ENCODE peak calls at places on chromosomes 13 and 19, in seven cellular contexts. One of them, this sample, is unnamed.

GRCh38 chr13:35664747-35665146 is 188.3 kb upstream of the MAB21L1 start:
- DNase-seq in COR-L47: no peak
- DNase-seq in naive thymus-derived CD8-positive, alpha-beta T cell: no peak
- DNase-seq in SW480: no peak
- DNase-seq in cardiac muscle cell: no peak
- DNase-seq in breast epithelium: no peak
- DNase-seq in fibroblast of pulmonary artery: no peak
- DNase-seq in this sample: no peak

GRCh38 chr13:106151056-106151699 is 384.3 kb downstream of the EFNB2 start:
- DNase-seq in COR-L47: peak
- DNase-seq in naive thymus-derived CD8-positive, alpha-beta T cell: no peak
- DNase-seq in SW480: peak
- DNase-seq in cardiac muscle cell: peak
- DNase-seq in breast epithelium: peak
- DNase-seq in fibroblast of pulmonary artery: peak
- DNase-seq in this sample: no peak

GRCh38 chr13:59835569-59835968 is 328.2 kb downstream of the DIAPH3 start:
- DNase-seq in COR-L47: no peak
- DNase-seq in naive thymus-derived CD8-positive, alpha-beta T cell: no peak
- DNase-seq in SW480: no peak
- DNase-seq in cardiac muscle cell: no peak
- DNase-seq in breast epithelium: no peak
- DNase-seq in fibroblast of pulmonary artery: no peak
- DNase-seq in this sample: no peak

GRCh38 chr13:50352720-50353491 is 337.7 kb downstream of the KCNRG start:
- DNase-seq in COR-L47: no peak
- DNase-seq in naive thymus-derived CD8-positive, alpha-beta T cell: no peak
- DNase-seq in SW480: no peak
- DNase-seq in cardiac muscle cell: no peak
- DNase-seq in breast epithelium: no peak
- DNase-seq in fibroblast of pulmonary artery: no peak
- DNase-seq in this sample: no peak

GRCh38 chr19:1079566-1080111 is 12.7 kb downstream of the ARHGAP45 start:
- DNase-seq in COR-L47: no peak
- DNase-seq in naive thymus-derived CD8-positive, alpha-beta T cell: peak
- DNase-seq in SW480: no peak
- DNase-seq in cardiac muscle cell: no peak
- DNase-seq in breast epithelium: no peak
- DNase-seq in fibroblast of pulmonary artery: no peak
- DNase-seq in this sample: no peak

GRCh38 chr13:49214917-49215376 is 5.2 kb upstream of the MLNR start:
- DNase-seq in COR-L47: no peak
- DNase-seq in naive thymus-derived CD8-positive, alpha-beta T cell: no peak
- DNase-seq in SW480: peak
- DNase-seq in cardiac muscle cell: peak
- DNase-seq in breast epithelium: no peak
- DNase-seq in fibroblast of pulmonary artery: peak
- DNase-seq in this sample: no peak

GRCh38 chr13:94198666-94199065 is 280.8 kb downstream of the DCT start:
- DNase-seq in COR-L47: peak
- DNase-seq in naive thymus-derived CD8-positive, alpha-beta T cell: no peak
- DNase-seq in SW480: no peak
- DNase-seq in cardiac muscle cell: peak
- DNase-seq in breast epithelium: no peak
- DNase-seq in fibroblast of pulmonary artery: peak
- DNase-seq in this sample: no peak

GRCh38 chr13:108044929-108045328 is 170.4 kb downstream of the LIG4 start:
- DNase-seq in COR-L47: peak
- DNase-seq in naive thymus-derived CD8-positive, alpha-beta T cell: no peak
- DNase-seq in SW480: no peak
- DNase-seq in cardiac muscle cell: no peak
- DNase-seq in breast epithelium: no peak
- DNase-seq in fibroblast of pulmonary artery: no peak
- DNase-seq in this sample: no peak

GRCh38 chr19:49911381-49912145 is 14.9 kb upstream of the IL4I1 start:
- DNase-seq in COR-L47: no peak
- DNase-seq in naive thymus-derived CD8-positive, alpha-beta T cell: no peak
- DNase-seq in SW480: no peak
- DNase-seq in cardiac muscle cell: peak
- DNase-seq in breast epithelium: no peak
- DNase-seq in fibroblast of pulmonary artery: peak
- DNase-seq in this sample: no peak

GRCh38 chr19:38745316-38745715 is 1.0 kb upstream of the CAPN12 start:
- DNase-seq in COR-L47: no peak
- DNase-seq in naive thymus-derived CD8-positive, alpha-beta T cell: no peak
- DNase-seq in SW480: no peak
- DNase-seq in cardiac muscle cell: no peak
- DNase-seq in breast epithelium: no peak
- DNase-seq in fibroblast of pulmonary artery: no peak
- DNase-seq in this sample: no peak

GRCh38 chr13:19634129-19634740 is 776 bp downstream of the MPHOSPH8 start:
- DNase-seq in COR-L47: peak
- DNase-seq in naive thymus-derived CD8-positive, alpha-beta T cell: no peak
- DNase-seq in SW480: peak
- DNase-seq in cardiac muscle cell: peak
- DNase-seq in breast epithelium: peak
- DNase-seq in fibroblast of pulmonary artery: peak
- DNase-seq in this sample: no peak

GRCh38 chr19:18100710-18101109 is 3.1 kb downstream of the MAST3 start:
- DNase-seq in COR-L47: no peak
- DNase-seq in naive thymus-derived CD8-positive, alpha-beta T cell: no peak
- DNase-seq in SW480: no peak
- DNase-seq in cardiac muscle cell: no peak
- DNase-seq in breast epithelium: no peak
- DNase-seq in fibroblast of pulmonary artery: no peak
- DNase-seq in this sample: no peak

GRCh38 chr19:3932931-3933810 is at the start of gene NMRK2:
- DNase-seq in COR-L47: peak
- DNase-seq in naive thymus-derived CD8-positive, alpha-beta T cell: no peak
- DNase-seq in SW480: no peak
- DNase-seq in cardiac muscle cell: no peak
- DNase-seq in breast epithelium: no peak
- DNase-seq in fibroblast of pulmonary artery: no peak
- DNase-seq in this sample: peak

GRCh38 chr19:44643605-44644390 is at the start of gene PVR:
- DNase-seq in COR-L47: peak
- DNase-seq in naive thymus-derived CD8-positive, alpha-beta T cell: no peak
- DNase-seq in SW480: peak
- DNase-seq in cardiac muscle cell: peak
- DNase-seq in breast epithelium: peak
- DNase-seq in fibroblast of pulmonary artery: peak
- DNase-seq in this sample: peak

GRCh38 chr19:48195106-48195830 is 24.8 kb downstream of the ZSWIM9 start:
- DNase-seq in COR-L47: no peak
- DNase-seq in naive thymus-derived CD8-positive, alpha-beta T cell: no peak
- DNase-seq in SW480: no peak
- DNase-seq in cardiac muscle cell: no peak
- DNase-seq in breast epithelium: no peak
- DNase-seq in fibroblast of pulmonary artery: no peak
- DNase-seq in this sample: no peak

GRCh38 chr13:74217816-74218215 is 83.6 kb upstream of the KLF12 start:
- DNase-seq in COR-L47: no peak
- DNase-seq in naive thymus-derived CD8-positive, alpha-beta T cell: no peak
- DNase-seq in SW480: peak
- DNase-seq in cardiac muscle cell: no peak
- DNase-seq in breast epithelium: no peak
- DNase-seq in fibroblast of pulmonary artery: peak
- DNase-seq in this sample: no peak

GRCh38 chr13:24107955-24108614 is 52.4 kb upstream of the SPATA13 start:
- DNase-seq in COR-L47: no peak
- DNase-seq in naive thymus-derived CD8-positive, alpha-beta T cell: no peak
- DNase-seq in SW480: peak
- DNase-seq in cardiac muscle cell: peak
- DNase-seq in breast epithelium: no peak
- DNase-seq in fibroblast of pulmonary artery: no peak
- DNase-seq in this sample: no peak

GRCh38 chr13:71051573-71051972 is 815.4 kb downstream of the DACH1 start:
- DNase-seq in COR-L47: no peak
- DNase-seq in naive thymus-derived CD8-positive, alpha-beta T cell: no peak
- DNase-seq in SW480: no peak
- DNase-seq in cardiac muscle cell: no peak
- DNase-seq in breast epithelium: no peak
- DNase-seq in fibroblast of pulmonary artery: no peak
- DNase-seq in this sample: no peak

GRCh38 chr13:28035146-28035782 is 46.8 kb upstream of the URAD start:
- DNase-seq in COR-L47: no peak
- DNase-seq in naive thymus-derived CD8-positive, alpha-beta T cell: no peak
- DNase-seq in SW480: peak
- DNase-seq in cardiac muscle cell: no peak
- DNase-seq in breast epithelium: no peak
- DNase-seq in fibroblast of pulmonary artery: no peak
- DNase-seq in this sample: no peak

GRCh38 chr19:1904385-1905070 is 671 bp upstream of the ADAT3 start:
- DNase-seq in COR-L47: no peak
- DNase-seq in naive thymus-derived CD8-positive, alpha-beta T cell: no peak
- DNase-seq in SW480: no peak
- DNase-seq in cardiac muscle cell: peak
- DNase-seq in breast epithelium: peak
- DNase-seq in fibroblast of pulmonary artery: no peak
- DNase-seq in this sample: no peak

GRCh38 chr19:648305-648704 is 8.6 kb downstream of the FGF22 start:
- DNase-seq in COR-L47: no peak
- DNase-seq in naive thymus-derived CD8-positive, alpha-beta T cell: no peak
- DNase-seq in SW480: no peak
- DNase-seq in cardiac muscle cell: no peak
- DNase-seq in breast epithelium: no peak
- DNase-seq in fibroblast of pulmonary artery: no peak
- DNase-seq in this sample: no peak

GRCh38 chr19:43300876-43301765 is 31.8 kb upstream of the PSG9 start:
- DNase-seq in COR-L47: no peak
- DNase-seq in naive thymus-derived CD8-positive, alpha-beta T cell: no peak
- DNase-seq in SW480: no peak
- DNase-seq in cardiac muscle cell: no peak
- DNase-seq in breast epithelium: no peak
- DNase-seq in fibroblast of pulmonary artery: no peak
- DNase-seq in this sample: no peak

GRCh38 chr19:16366433-16367268 is 42.0 kb downstream of the KLF2 start:
- DNase-seq in COR-L47: no peak
- DNase-seq in naive thymus-derived CD8-positive, alpha-beta T cell: peak
- DNase-seq in SW480: no peak
- DNase-seq in cardiac muscle cell: no peak
- DNase-seq in breast epithelium: no peak
- DNase-seq in fibroblast of pulmonary artery: no peak
- DNase-seq in this sample: no peak

GRCh38 chr19:18519962-18520847 is 1.7 kb downstream of the ELL start:
- DNase-seq in COR-L47: peak
- DNase-seq in naive thymus-derived CD8-positive, alpha-beta T cell: peak
- DNase-seq in SW480: peak
- DNase-seq in cardiac muscle cell: peak
- DNase-seq in breast epithelium: peak
- DNase-seq in fibroblast of pulmonary artery: peak
- DNase-seq in this sample: peak

GRCh38 chr13:44051923-44052322 is 172.2 kb downstream of the LACC1 start:
- DNase-seq in COR-L47: no peak
- DNase-seq in naive thymus-derived CD8-positive, alpha-beta T cell: no peak
- DNase-seq in SW480: no peak
- DNase-seq in cardiac muscle cell: no peak
- DNase-seq in breast epithelium: no peak
- DNase-seq in fibroblast of pulmonary artery: peak
- DNase-seq in this sample: no peak

GRCh38 chr19:32357720-32358119 is 12.3 kb downstream of the ZNF507 start:
- DNase-seq in COR-L47: no peak
- DNase-seq in naive thymus-derived CD8-positive, alpha-beta T cell: no peak
- DNase-seq in SW480: no peak
- DNase-seq in cardiac muscle cell: peak
- DNase-seq in breast epithelium: no peak
- DNase-seq in fibroblast of pulmonary artery: no peak
- DNase-seq in this sample: no peak

GRCh38 chr19:38535212-38535611 is 82.5 kb downstream of the MAP4K1 start:
- DNase-seq in COR-L47: no peak
- DNase-seq in naive thymus-derived CD8-positive, alpha-beta T cell: no peak
- DNase-seq in SW480: no peak
- DNase-seq in cardiac muscle cell: no peak
- DNase-seq in breast epithelium: no peak
- DNase-seq in fibroblast of pulmonary artery: no peak
- DNase-seq in this sample: no peak

GRCh38 chr13:101150998-101151397 is 265.3 kb downstream of the NALCN start:
- DNase-seq in COR-L47: no peak
- DNase-seq in naive thymus-derived CD8-positive, alpha-beta T cell: no peak
- DNase-seq in SW480: no peak
- DNase-seq in cardiac muscle cell: peak
- DNase-seq in breast epithelium: no peak
- DNase-seq in fibroblast of pulmonary artery: peak
- DNase-seq in this sample: no peak

GRCh38 chr13:44930907-44931676 is 58.2 kb downstream of the NUFIP1 start:
- DNase-seq in COR-L47: no peak
- DNase-seq in naive thymus-derived CD8-positive, alpha-beta T cell: no peak
- DNase-seq in SW480: peak
- DNase-seq in cardiac muscle cell: peak
- DNase-seq in breast epithelium: no peak
- DNase-seq in fibroblast of pulmonary artery: peak
- DNase-seq in this sample: no peak

GRCh38 chr19:15456441-15456840 is 6.7 kb upstream of the WIZ start:
- DNase-seq in COR-L47: no peak
- DNase-seq in naive thymus-derived CD8-positive, alpha-beta T cell: no peak
- DNase-seq in SW480: no peak
- DNase-seq in cardiac muscle cell: no peak
- DNase-seq in breast epithelium: no peak
- DNase-seq in fibroblast of pulmonary artery: no peak
- DNase-seq in this sample: no peak

GRCh38 chr13:113959198-113959597 is 14.7 kb downstream of the C13orf46 start:
- DNase-seq in COR-L47: no peak
- DNase-seq in naive thymus-derived CD8-positive, alpha-beta T cell: no peak
- DNase-seq in SW480: peak
- DNase-seq in cardiac muscle cell: no peak
- DNase-seq in breast epithelium: no peak
- DNase-seq in fibroblast of pulmonary artery: no peak
- DNase-seq in this sample: no peak

GRCh38 chr13:98549728-98550317 is 27.1 kb downstream of the STK24 start:
- DNase-seq in COR-L47: no peak
- DNase-seq in naive thymus-derived CD8-positive, alpha-beta T cell: no peak
- DNase-seq in SW480: no peak
- DNase-seq in cardiac muscle cell: no peak
- DNase-seq in breast epithelium: no peak
- DNase-seq in fibroblast of pulmonary artery: no peak
- DNase-seq in this sample: no peak

GRCh38 chr13:46647514-46648065 is 94.6 kb downstream of the LRCH1 start:
- DNase-seq in COR-L47: no peak
- DNase-seq in naive thymus-derived CD8-positive, alpha-beta T cell: no peak
- DNase-seq in SW480: no peak
- DNase-seq in cardiac muscle cell: no peak
- DNase-seq in breast epithelium: no peak
- DNase-seq in fibroblast of pulmonary artery: no peak
- DNase-seq in this sample: no peak

GRCh38 chr13:113796948-113797676 is 38.1 kb downstream of the TMEM255B start:
- DNase-seq in COR-L47: no peak
- DNase-seq in naive thymus-derived CD8-positive, alpha-beta T cell: no peak
- DNase-seq in SW480: no peak
- DNase-seq in cardiac muscle cell: no peak
- DNase-seq in breast epithelium: no peak
- DNase-seq in fibroblast of pulmonary artery: no peak
- DNase-seq in this sample: no peak

GRCh38 chr13:67231481-67231940 is 1.4 kb upstream of the PCDH9 start:
- DNase-seq in COR-L47: no peak
- DNase-seq in naive thymus-derived CD8-positive, alpha-beta T cell: no peak
- DNase-seq in SW480: no peak
- DNase-seq in cardiac muscle cell: peak
- DNase-seq in breast epithelium: no peak
- DNase-seq in fibroblast of pulmonary artery: no peak
- DNase-seq in this sample: no peak